ENCODE peak calls at places on chromosome 13, in four cellular contexts. F, X, I and M are unnamed samples.
A peak's percentile ranks its signal among the peaks of the same experiment; 100 is the strongest.

GRCh38 chr13:27170521-27171243 is 929 bp downstream of the USP12 start:
- DNase-seq in F (no peak), X (peak; percentile 42), I (peak; percentile 50), M (peak; percentile 51)

GRCh38 chr13:111899714-111900389 is 167.1 kb upstream of the SOX1 start:
- DNase-seq in F (no peak), X (no peak), I (no peak), M (no peak)

GRCh38 chr13:79384022-79384610 is 21.9 kb downstream of the RBM26 start:
- DNase-seq in F (no peak), X (no peak), I (no peak), M (no peak)

GRCh38 chr13:54536112-54536511 is 1507.5 kb downstream of the OLFM4 start:
- DNase-seq in F (no peak), X (no peak), I (no peak), M (no peak)

GRCh38 chr13:91247768-91248167 is 99.7 kb upstream of the MIR17HG start:
- DNase-seq in F (no peak), X (no peak), I (no peak), M (no peak)

GRCh38 chr13:39786091-39786490 is 130.6 kb downstream of the COG6 start:
- DNase-seq in F (no peak), X (no peak), I (no peak), M (no peak)

GRCh38 chr13:40178130-40178529 is 488.3 kb downstream of the FOXO1 start:
- DNase-seq in F (no peak), X (no peak), I (no peak), M (no peak)

GRCh38 chr13:39895254-39895653 is 239.8 kb downstream of the COG6 start:
- DNase-seq in F (peak; percentile 52), X (no peak), I (no peak), M (no peak)

GRCh38 chr13:114123448-114123847 is 9.0 kb downstream of the RASA3 start:
- DNase-seq in F (no peak), X (no peak), I (no peak), M (peak; percentile 2)

GRCh38 chr13:29396446-29396845 is 199.0 kb downstream of the SLC7A1 start:
- DNase-seq in F (no peak), X (no peak), I (no peak), M (no peak)

GRCh38 chr13:29402168-29402621 is 193.3 kb downstream of the SLC7A1 start:
- DNase-seq in F (peak; percentile 51), X (no peak), I (no peak), M (no peak)

GRCh38 chr13:29397265-29397664 is 198.2 kb downstream of the SLC7A1 start:
- DNase-seq in F (no peak), X (no peak), I (no peak), M (no peak)
- TF ChIP-seq CTCF in F (no peak), X (no peak), I (no peak), M (no peak)

DNA sequence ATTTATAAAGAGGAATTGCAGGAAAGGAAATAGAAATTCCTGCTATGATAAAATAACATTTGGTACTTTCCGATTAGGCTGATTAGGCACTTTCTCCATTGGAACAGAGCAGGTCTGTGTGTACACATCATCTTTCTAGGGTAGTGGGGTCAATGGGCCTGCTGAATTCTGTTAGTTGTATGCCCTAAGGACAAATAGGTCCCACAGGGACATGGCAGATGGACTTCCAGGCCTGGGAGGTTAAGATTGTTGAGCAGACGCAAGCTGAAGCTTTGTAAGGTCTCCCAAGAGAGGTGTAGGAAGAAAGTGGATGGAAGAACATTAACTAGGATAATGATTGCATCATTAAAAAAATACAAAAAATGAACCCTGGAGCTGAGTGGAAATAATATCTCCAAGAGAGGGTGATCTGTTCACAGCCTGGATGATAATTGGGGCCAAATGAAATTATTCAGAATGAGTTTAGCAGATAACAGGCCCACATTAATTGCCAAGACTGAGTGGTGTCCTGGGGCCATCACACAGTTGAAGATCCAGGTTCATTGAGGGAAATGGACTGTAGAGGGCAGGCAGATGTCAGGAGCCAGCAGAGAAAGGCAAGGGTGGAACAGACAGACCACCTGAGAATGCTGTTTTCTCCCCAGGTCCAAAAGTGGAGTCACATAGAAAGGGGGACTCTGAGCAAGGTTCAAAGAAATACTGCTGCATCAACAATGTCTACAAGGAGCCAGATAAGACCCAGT is 215.1 kb downstream of the DNAJC15 start:
- DNase-seq in F (no peak), X (no peak), I (no peak), M (no peak)
- TF ChIP-seq CTCF in F (no peak), X (no peak), I (no peak), M (no peak)

GRCh38 chr13:52029569-52029968 is 5.1 kb downstream of the UTP14C start:
- DNase-seq in F (no peak), X (no peak), I (no peak), M (no peak)
- TF ChIP-seq CTCF in F (no peak), X (no peak), I (no peak), M (no peak)

GRCh38 chr13:110565296-110565695 is 3.8 kb upstream of the RAB20 start:
- DNase-seq in F (no peak), X (no peak), I (no peak), M (no peak)
- TF ChIP-seq CTCF in F (peak; percentile 9), X (no peak), I (no peak), M (no peak)

DNA sequence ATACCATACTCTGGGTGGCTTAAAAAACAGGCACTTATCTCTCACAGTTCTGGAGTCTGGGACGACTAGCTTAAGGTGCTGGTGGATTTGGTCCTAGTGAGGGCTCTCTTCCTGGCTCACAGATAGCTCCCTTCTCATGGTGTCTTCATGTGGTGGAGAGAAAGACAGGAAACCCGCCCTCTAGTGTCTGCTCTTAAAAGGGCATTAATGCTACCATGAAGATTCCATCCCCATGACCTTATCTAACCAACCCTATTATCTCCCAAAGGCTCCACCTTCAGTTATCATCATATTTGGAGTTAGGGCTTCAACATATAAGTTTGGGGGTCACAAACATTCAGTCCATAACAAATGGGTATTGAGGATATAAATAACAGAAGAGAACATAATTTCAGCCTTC is 139.4 kb downstream of the HS6ST3 start:
- DNase-seq in F (no peak), X (no peak), I (no peak), M (no peak)
- TF ChIP-seq CTCF in F (peak; percentile 30), X (peak; percentile 1), I (no peak), M (no peak)

GRCh38 chr13:110716235-110716505 is 2.7 kb downstream of the ING1 start:
- DNase-seq in F (peak; percentile 10), X (no peak), I (peak; percentile 51), M (peak; percentile 40)

GRCh38 chr13:110715395-110716234 is 2.1 kb downstream of the ING1 start:
- DNase-seq in F (peak; percentile 100), X (peak; percentile 97), I (peak; percentile 99), M (peak; percentile 98)

GRCh38 chr13:110713642-110713952 is at the start of gene ING1:
- DNase-seq in F (no peak), X (no peak), I (no peak), M (no peak)

GRCh38 chr13:110713981-110714797 is 689 bp downstream of the ING1 start:
- DNase-seq in F (peak; percentile 52), X (peak; percentile 81), I (peak; percentile 70), M (peak; percentile 83)

DNA sequence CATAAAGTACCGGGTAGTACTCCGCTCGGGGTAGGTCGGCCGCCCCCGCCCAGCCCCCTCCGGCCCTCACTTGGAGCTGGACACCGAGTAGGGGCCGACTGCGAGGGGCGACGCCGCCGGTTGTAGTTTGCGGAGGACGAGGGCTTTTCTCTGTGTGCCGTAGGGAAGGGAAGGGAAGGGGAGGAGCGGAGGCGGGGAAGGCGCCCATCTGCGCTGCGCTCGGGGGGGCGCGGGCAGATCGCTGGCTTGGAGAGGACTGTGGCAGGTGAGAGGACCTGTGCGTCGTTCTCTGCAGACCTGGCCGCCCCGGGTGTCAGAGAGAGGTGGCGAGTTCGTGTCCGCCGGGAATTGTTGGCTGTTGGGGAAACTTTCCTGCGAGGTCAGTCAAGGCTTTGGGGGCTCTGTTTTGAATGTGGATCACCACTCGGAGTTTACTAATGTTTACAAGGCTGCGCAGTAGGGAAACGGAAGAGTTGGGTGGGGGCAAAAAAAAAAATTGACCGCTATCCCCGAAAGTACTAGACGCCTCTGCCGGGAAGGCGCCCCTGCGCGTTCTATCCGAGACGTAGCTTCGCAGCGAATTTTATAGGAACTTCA is 1.4 kb downstream of the ING1 start:
- DNase-seq in F (peak; percentile 41), X (peak; percentile 35), I (peak; percentile 73), M (peak; percentile 58)
- TF ChIP-seq CTCF in F (peak; percentile 12), X (no peak), I (no peak), M (no peak)

DNA sequence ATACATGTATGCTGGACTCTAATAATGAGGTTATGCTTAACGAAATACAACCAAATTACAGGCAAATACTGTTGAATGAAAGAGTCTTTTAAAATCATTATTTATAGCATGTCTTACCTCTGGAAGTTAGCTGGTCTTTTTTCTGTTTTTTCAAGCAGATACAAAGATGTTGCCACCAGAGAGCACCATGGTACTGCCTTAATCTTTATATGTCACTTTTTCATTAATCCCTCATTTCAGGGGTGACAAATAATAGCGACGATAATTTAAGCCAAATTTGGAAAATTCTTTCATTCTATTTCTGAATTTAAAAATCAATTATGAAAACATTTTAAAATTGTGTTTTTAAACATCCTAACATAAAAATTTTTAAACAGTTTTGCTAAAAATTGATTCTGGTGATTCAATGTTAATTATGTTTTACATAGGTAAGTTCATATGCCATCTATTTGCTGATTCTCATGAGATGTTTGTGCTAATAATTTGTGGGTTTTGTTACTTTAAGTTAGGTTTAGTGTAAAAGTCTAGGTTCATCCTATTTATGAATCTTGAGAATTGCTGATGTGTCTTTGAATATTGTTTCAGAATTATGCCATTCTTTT is 379.3 kb upstream of the SGCG start:
- DNase-seq in F (no peak), X (no peak), I (no peak), M (no peak)
- TF ChIP-seq CTCF in F (peak; percentile 39), X (no peak), I (peak; percentile 32), M (no peak)